ENCODE peak calls at places on chromosomes 12 and 14, in four cellular contexts. P is AG09319, C is MCF 10A, J is heart left ventricle. Z is an unnamed sample.

GRCh38 chr12:13179159-13180074 is 17.1 kb upstream of the EMP1 start:
- DNase-seq in P (no peak), C (peak), J (peak), Z (no peak)

GRCh38 chr12:117447665-117448366 is 86.4 kb upstream of the NOS1 start:
- DNase-seq in P (no peak), C (no peak), J (no peak), Z (no peak)

GRCh38 chr14:104994988-104995387 is 9.4 kb downstream of the CLBA1 start:
- DNase-seq in P (no peak), C (no peak), J (no peak), Z (no peak)

GRCh38 chr12:69329669-69330428 is 18.3 kb upstream of the LYZ start:
- DNase-seq in P (no peak), C (no peak), J (no peak), Z (no peak)

GRCh38 chr12:46110220-46110700 is 119.9 kb upstream of the SCAF11 start:
- DNase-seq in P (no peak), C (peak), J (peak), Z (no peak)

GRCh38 chr12:12885060-12885792 is 6.1 kb upstream of the GPRC5A start:
- DNase-seq in P (no peak), C (no peak), J (no peak), Z (no peak)

GRCh38 chr14:35197015-35197414 is 74.7 kb downstream of the PRORP start:
- DNase-seq in P (peak), C (peak), J (no peak), Z (no peak)

GRCh38 chr14:95424533-95424932 is 91.9 kb downstream of the SYNE3 start:
- DNase-seq in P (peak), C (peak), J (no peak), Z (no peak)

GRCh38 chr12:85923767-85924331 is 49.8 kb downstream of the NTS start:
- DNase-seq in P (no peak), C (peak), J (no peak), Z (no peak)

GRCh38 chr12:55931780-55932545 is 1.0 kb downstream of the DGKA start:
- DNase-seq in P (no peak), C (no peak), J (peak), Z (no peak)

GRCh38 chr12:62703011-62703380 is 232.0 kb downstream of the PPM1H start:
- DNase-seq in P (no peak), C (no peak), J (no peak), Z (no peak)

DNA sequence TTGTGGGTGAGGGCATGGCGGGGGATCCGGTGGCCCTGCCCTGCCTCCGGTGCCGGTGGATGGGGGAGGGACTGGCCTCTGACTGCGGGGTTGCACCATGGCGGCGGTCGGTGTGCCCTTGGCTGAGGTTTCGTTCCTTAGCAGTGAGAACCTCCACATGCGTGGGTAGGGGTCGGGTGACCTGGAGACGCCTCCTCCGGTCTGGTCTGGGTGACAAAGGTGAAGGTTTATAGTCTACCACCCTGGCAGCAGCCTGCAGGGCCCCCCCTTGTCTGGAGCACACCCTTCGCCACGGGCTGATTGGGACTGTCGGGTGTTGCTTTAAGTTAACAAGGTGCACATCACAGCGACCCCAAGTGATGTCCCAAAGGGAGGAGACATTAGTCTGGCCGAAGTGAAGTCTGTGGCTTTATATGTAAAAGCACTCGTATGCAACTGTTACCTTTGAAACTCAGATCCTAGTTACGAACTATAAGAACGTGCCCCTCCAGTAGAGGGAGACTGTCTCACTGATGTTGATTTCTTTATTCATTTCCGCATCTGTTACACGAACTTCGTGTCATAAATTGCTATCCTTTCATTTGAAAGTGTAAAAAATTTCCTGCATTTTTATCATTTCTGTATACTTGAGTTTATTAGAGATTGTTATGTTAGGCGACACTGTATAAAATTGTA is 74.4 kb downstream of the WDR20 start:
- DNase-seq in P (no peak), C (no peak), J (no peak), Z (no peak)
- TF ChIP-seq CTCF in P (peak), C (no peak), J (no peak), Z (peak)

GRCh38 chr12:127926004-127926403 is 341.0 kb upstream of the TMEM132C start:
- DNase-seq in P (no peak), C (no peak), J (no peak), Z (no peak)
- TF ChIP-seq CTCF in P (peak), C (no peak), J (peak), Z (peak)

GRCh38 chr12:9064201-9064814 is 51.4 kb downstream of the A2M start:
- DNase-seq in P (no peak), C (peak), J (peak), Z (no peak)
- TF ChIP-seq CTCF in P (peak), C (peak), J (peak), Z (peak)

GRCh38 chr12:52041695-52042123 is 9.5 kb upstream of the NR4A1 start:
- DNase-seq in P (no peak), C (no peak), J (peak), Z (no peak)
- TF ChIP-seq CTCF in P (no peak), C (no peak), J (peak), Z (no peak)

GRCh38 chr14:77603654-77604270 is 12.7 kb downstream of the SPTLC2 start:
- DNase-seq in P (no peak), C (no peak), J (peak), Z (no peak)
- TF ChIP-seq CTCF in P (peak), C (peak), J (no peak), Z (peak)

GRCh38 chr12:88947486-88948043 is 367.3 kb upstream of the KITLG start:
- DNase-seq in P (no peak), C (no peak), J (no peak), Z (no peak)
- TF ChIP-seq CTCF in P (no peak), C (no peak), J (no peak), Z (no peak)

DNA sequence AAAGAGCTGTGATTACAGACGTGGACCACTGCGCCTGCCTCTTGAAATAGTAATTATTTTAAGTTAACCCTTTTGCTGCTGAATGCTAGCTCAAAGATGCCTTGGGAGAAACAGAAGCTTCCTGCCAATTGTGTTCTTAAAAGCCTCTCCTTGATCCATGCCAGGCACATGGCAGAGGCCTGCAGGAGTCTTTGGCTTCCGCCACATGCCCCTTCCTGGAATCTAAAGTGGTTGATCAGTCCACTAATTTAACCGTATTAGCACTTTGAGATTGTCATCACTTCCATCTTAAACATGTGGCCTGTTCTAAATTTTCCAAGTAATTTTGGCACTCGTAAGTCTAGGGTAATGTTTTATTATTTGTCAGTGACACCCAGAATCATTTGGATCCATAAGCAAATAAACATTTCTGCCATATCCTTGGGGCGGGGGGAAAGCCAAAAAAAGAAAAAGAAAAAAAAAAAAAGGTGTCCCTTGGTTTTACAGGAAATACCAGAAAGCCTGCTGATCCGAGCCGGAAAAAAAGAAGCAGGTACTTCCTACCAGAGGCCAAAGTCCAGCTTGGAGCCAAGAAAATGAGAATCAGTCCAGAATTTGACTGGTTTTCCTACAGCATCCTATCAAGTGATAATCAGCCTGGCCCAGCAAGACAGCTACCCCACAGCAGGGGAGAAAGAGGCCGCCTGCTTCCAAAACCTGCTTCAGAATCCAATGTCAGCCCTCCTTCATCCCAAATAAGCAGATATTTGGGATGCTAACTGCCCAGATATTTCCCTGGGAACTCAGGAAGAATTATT is 104.8 kb downstream of the KCNK10 start:
- DNase-seq in P (no peak), C (no peak), J (no peak), Z (no peak)
- TF ChIP-seq CTCF in P (no peak), C (no peak), J (no peak), Z (no peak)

GRCh38 chr12:25497021-25497420 is 56.1 kb downstream of the LMNTD1 start:
- DNase-seq in P (no peak), C (peak), J (no peak), Z (no peak)
- TF ChIP-seq CTCF in P (no peak), C (no peak), J (no peak), Z (no peak)

GRCh38 chr12:19129486-19130223 is at the start of gene PLEKHA5:
- DNase-seq in P (peak), C (peak), J (peak), Z (no peak)

GRCh38 chr12:19131020-19131431 is 1.5 kb downstream of the PLEKHA5 start:
- DNase-seq in P (no peak), C (peak), J (peak), Z (no peak)

GRCh38 chr12:19129121-19129485 is 430 bp upstream of the PLEKHA5 start:
- DNase-seq in P (no peak), C (peak), J (no peak), Z (no peak)

GRCh38 chr12:19127270-19127669 is 2.3 kb upstream of the PLEKHA5 start:
- DNase-seq in P (no peak), C (no peak), J (no peak), Z (no peak)

DNA sequence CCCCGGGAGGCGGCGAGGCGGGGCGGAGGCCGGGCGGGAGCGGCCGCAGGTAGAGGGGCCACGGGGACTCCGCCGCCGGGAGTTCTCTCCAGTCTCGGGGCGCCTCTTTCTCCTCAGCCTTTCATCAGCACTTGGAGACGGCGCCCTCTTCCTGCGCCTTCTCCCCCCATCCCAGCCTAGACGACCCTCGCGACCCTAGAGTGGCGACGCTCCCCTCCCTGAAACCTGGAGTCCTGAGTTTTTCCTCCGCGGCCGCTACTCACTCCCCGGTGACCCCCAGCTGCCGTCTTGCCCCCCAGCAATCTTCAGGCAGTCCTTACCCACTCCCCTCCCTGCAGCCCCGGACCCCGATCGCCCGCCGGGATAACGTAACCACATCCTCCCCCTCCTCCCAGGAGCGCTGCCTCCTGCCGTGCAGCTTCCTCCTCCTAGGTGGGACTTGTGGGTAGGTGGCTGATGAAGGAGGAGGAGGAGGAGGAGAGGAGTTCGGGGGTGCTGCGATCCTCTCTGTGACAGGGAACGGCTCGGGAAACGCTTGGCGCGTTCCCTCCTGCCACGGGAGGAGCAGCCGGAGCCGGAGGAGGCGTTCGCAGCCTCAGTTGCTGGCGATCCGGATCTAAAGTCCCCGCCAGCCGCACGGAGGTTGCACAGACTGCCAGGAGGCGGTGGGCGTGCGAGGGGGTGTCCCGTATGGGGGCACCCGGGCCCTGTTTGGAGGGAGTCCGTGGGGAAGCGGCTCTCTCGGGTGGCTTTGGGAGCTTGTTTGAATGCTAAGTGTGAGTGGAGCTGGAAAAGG is 889 bp downstream of the PLEKHA5 start:
- DNase-seq in P (no peak), C (peak), J (peak), Z (no peak)
- TF ChIP-seq CTCF in P (no peak), C (no peak), J (no peak), Z (no peak)